ENCODE peak calls at places on chromosomes 2 and 18, in five cellular contexts. F is testis, Y is body of pancreas, Z is A549, K is ovary. X is an unnamed sample.

GRCh38 chr2:136248242-136248641 is 130.3 kb upstream of the CXCR4 start:
- DNase-seq in F (no peak), Y (no peak), Z (peak), K (no peak), X (no peak)

GRCh38 chr18:60684843-60685513 is 312.4 kb upstream of the MC4R start:
- DNase-seq in F (no peak), Y (no peak), Z (peak), K (no peak), X (no peak)

GRCh38 chr2:190763901-190764514 is 115.1 kb downstream of the NAB1 start:
- DNase-seq in F (no peak), Y (no peak), Z (no peak), K (no peak), X (no peak)

GRCh38 chr2:119766944-119767343 is 7.2 kb downstream of the PTPN4 start:
- DNase-seq in F (no peak), Y (no peak), Z (no peak), K (no peak), X (no peak)

GRCh38 chr2:236512902-236513433 is 56.7 kb upstream of the ACKR3 start:
- DNase-seq in F (peak), Y (peak), Z (peak), K (peak), X (peak)

GRCh38 chr18:46293699-46294300 is 189.6 kb downstream of the HAUS1 start:
- DNase-seq in F (no peak), Y (no peak), Z (no peak), K (no peak), X (no peak)

GRCh38 chr2:183292028-183292427 is 167.8 kb downstream of the NUP35 start:
- DNase-seq in F (peak), Y (no peak), Z (no peak), K (no peak), X (no peak)

GRCh38 chr2:101844055-101844635 is 146.6 kb downstream of the MAP4K4 start:
- DNase-seq in F (no peak), Y (no peak), Z (no peak), K (no peak), X (peak)

GRCh38 chr2:240139666-240140393 is 628 bp downstream of the OTOS start:
- DNase-seq in F (peak), Y (peak), Z (no peak), K (no peak), X (no peak)

GRCh38 chr2:130337735-130338325 is 4.9 kb upstream of the IMP4 start:
- DNase-seq in F (no peak), Y (no peak), Z (no peak), K (no peak), X (no peak)

GRCh38 chr2:69715964-69716363 is 26.0 kb upstream of the ANXA4 start:
- DNase-seq in F (no peak), Y (no peak), Z (peak), K (no peak), X (no peak)

GRCh38 chr2:128440666-128441340 is 122.1 kb upstream of the HS6ST1 start:
- DNase-seq in F (peak), Y (peak), Z (no peak), K (no peak), X (no peak)

GRCh38 chr2:241154915-241155314 is 4.6 kb downstream of the PPP1R7 start:
- DNase-seq in F (no peak), Y (no peak), Z (no peak), K (no peak), X (no peak)

GRCh38 chr2:25879133-25879730 is 945 bp upstream of the ASXL2 start:
- DNase-seq in F (no peak), Y (no peak), Z (peak), K (no peak), X (no peak)

GRCh38 chr18:31837879-31838278 is 77.2 kb upstream of the SLC25A52 start:
- DNase-seq in F (no peak), Y (no peak), Z (no peak), K (no peak), X (no peak)

GRCh38 chr2:15425707-15426106 is 135.4 kb downstream of the NBAS start:
- DNase-seq in F (no peak), Y (no peak), Z (no peak), K (no peak), X (no peak)

GRCh38 chr2:239039479-239039861 is 191.6 kb downstream of the TWIST2 start:
- DNase-seq in F (no peak), Y (no peak), Z (no peak), K (no peak), X (no peak)

GRCh38 chr2:75602724-75603342 is 42.1 kb upstream of the EVA1A start:
- DNase-seq in F (no peak), Y (no peak), Z (peak), K (no peak), X (no peak)

GRCh38 chr2:45177870-45178269 is 168.6 kb upstream of the SIX2 start:
- DNase-seq in F (no peak), Y (no peak), Z (peak), K (no peak), X (no peak)

GRCh38 chr2:46973687-46974086 is 58.1 kb upstream of the MCFD2 start:
- DNase-seq in F (no peak), Y (no peak), Z (no peak), K (no peak), X (no peak)

GRCh38 chr2:240466579-240467148 is 31.2 kb downstream of the GPC1 start:
- DNase-seq in F (peak), Y (peak), Z (no peak), K (peak), X (peak)

GRCh38 chr2:28896906-28897305 is 2.4 kb downstream of the WDR43 start:
- DNase-seq in F (no peak), Y (no peak), Z (peak), K (no peak), X (no peak)

GRCh38 chr2:190408538-190409271 is 550 bp downstream of the MFSD6 start:
- DNase-seq in F (peak), Y (peak), Z (peak), K (peak), X (peak)

GRCh38 chr2:7109558-7109935 is 192.3 kb downstream of the RNF144A start:
- DNase-seq in F (no peak), Y (no peak), Z (no peak), K (no peak), X (no peak)

GRCh38 chr2:75582840-75583239 is 22.1 kb upstream of the EVA1A start:
- DNase-seq in F (no peak), Y (no peak), Z (no peak), K (no peak), X (no peak)

GRCh38 chr2:199869227-199869541 is 18.2 kb upstream of the FTCDNL1 start:
- DNase-seq in F (no peak), Y (no peak), Z (no peak), K (no peak), X (no peak)

GRCh38 chr2:232721882-232722281 is 24.8 kb downstream of the GIGYF2 start:
- DNase-seq in F (no peak), Y (no peak), Z (no peak), K (no peak), X (no peak)

GRCh38 chr2:70121627-70122372 is 34.5 kb downstream of the PCBP1 start:
- DNase-seq in F (no peak), Y (no peak), Z (no peak), K (peak), X (no peak)

GRCh38 chr2:237475704-237476107 is 11.3 kb upstream of the MLPH start:
- DNase-seq in F (no peak), Y (peak), Z (peak), K (no peak), X (no peak)

GRCh38 chr2:20447437-20448245 is 767 bp downstream of the RHOB start:
- DNase-seq in F (peak), Y (peak), Z (peak), K (peak), X (no peak)

GRCh38 chr2:101302016-101302415 is 6.5 kb downstream of the RNF149 start:
- DNase-seq in F (no peak), Y (no peak), Z (no peak), K (no peak), X (peak)

GRCh38 chr18:55918449-55918848 is 330.5 kb upstream of the TCF4 start:
- DNase-seq in F (no peak), Y (no peak), Z (no peak), K (no peak), X (no peak)

GRCh38 chr2:45743531-45744391 is 92.3 kb downstream of the PRKCE start:
- DNase-seq in F (no peak), Y (peak), Z (no peak), K (no peak), X (no peak)

GRCh38 chr18:23137788-23138216 is 2.5 kb downstream of the CABLES1 start:
- DNase-seq in F (no peak), Y (no peak), Z (no peak), K (no peak), X (no peak)
- H3K4me3 ChIP-seq in F (no peak), Y (no peak), Z (no peak), K (no peak), X (no peak)

GRCh38 chr2:127408004-127408806 is 10.0 kb upstream of the PROC start:
- DNase-seq in F (peak), Y (peak), Z (peak), K (peak), X (peak)
- TF ChIP-seq POLR2A in F (no peak), Y (peak), Z (peak), K (no peak), X (peak)

GRCh38 chr2:160055726-160056108 is 6.7 kb downstream of the PLA2R1 start:
- DNase-seq in F (no peak), Y (no peak), Z (no peak), K (no peak), X (no peak)
- TF ChIP-seq CTCF in F (no peak), Y (no peak), Z (no peak), K (no peak), X (no peak)

DNA sequence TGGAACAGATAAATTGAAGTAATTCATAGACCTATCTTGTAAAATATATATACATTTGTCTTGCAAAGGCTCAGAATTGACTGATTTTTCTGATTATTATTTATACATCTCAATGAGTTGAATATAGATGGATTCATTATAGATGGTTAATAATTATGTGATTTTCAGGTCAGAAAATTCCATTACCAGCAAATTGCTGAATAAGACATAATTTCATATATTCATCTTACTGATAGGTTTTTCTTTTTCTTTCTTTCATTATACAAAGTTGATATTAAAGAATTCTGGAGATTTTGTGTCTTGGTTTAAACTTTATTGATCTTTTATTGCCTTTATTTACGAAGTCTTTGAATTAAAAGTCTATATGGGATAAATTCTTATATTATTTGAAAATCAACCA is 41.6 kb upstream of the SPAG16 start:
- DNase-seq in F (no peak), Y (no peak), Z (no peak), K (no peak), X (no peak)
- H3K4me3 ChIP-seq in F (no peak), Y (no peak), Z (no peak), K (no peak), X (no peak)

GRCh38 chr2:207828361-207829057 is 58.8 kb upstream of the FZD5 start:
- DNase-seq in F (no peak), Y (peak), Z (no peak), K (no peak), X (no peak)
- TF ChIP-seq POLR2A in F (no peak), Y (no peak), Z (no peak), K (no peak), X (no peak)

GRCh38 chr2:204691911-204692510 is 146.7 kb downstream of the PARD3B start:
- DNase-seq in F (peak), Y (peak), Z (peak), K (peak), X (peak)
- TF ChIP-seq CTCF in F (peak), Y (peak), Z (peak), K (peak), X (peak)

GRCh38 chr2:60554649-60555065 is 1.2 kb upstream of the BCL11A start:
- DNase-seq in F (no peak), Y (peak), Z (no peak), K (peak), X (no peak)

GRCh38 chr2:60555066-60555793 is 1.8 kb upstream of the BCL11A start:
- DNase-seq in F (peak), Y (peak), Z (peak), K (peak), X (peak)

GRCh38 chr2:60556998-60557955 is 3.8 kb upstream of the BCL11A start:
- DNase-seq in F (no peak), Y (no peak), Z (no peak), K (no peak), X (no peak)

GRCh38 chr2:60556441-60556997 is 3.1 kb upstream of the BCL11A start:
- DNase-seq in F (no peak), Y (no peak), Z (no peak), K (no peak), X (no peak)

GRCh38 chr2:60555794-60556161 is 2.3 kb upstream of the BCL11A start:
- DNase-seq in F (no peak), Y (no peak), Z (no peak), K (no peak), X (no peak)
- H3K4me3 ChIP-seq in F (no peak), Y (no peak), Z (peak), K (peak), X (peak)

GRCh38 chr18:77653792-77654191 is 404.1 kb downstream of the GALR1 start:
- DNase-seq in F (no peak), Y (no peak), Z (no peak), K (no peak), X (no peak)

GRCh38 chr18:77654302-77654701 is 404.7 kb downstream of the GALR1 start:
- DNase-seq in F (no peak), Y (no peak), Z (no peak), K (no peak), X (no peak)

GRCh38 chr18:77658309-77658681 is 408.6 kb downstream of the GALR1 start:
- DNase-seq in F (no peak), Y (no peak), Z (no peak), K (no peak), X (no peak)

GRCh38 chr18:77657651-77658308 is 408.1 kb downstream of the GALR1 start:
- DNase-seq in F (no peak), Y (no peak), Z (no peak), K (no peak), X (no peak)
- TF ChIP-seq POLR2A in F (no peak), Y (no peak), Z (no peak), K (no peak), X (no peak)